ENCODE peak calls at places on chromosome 16, in four cellular contexts. Y is activated naive CD8-positive, alpha-beta T cell treated with anti-CD3 and anti-CD28 coated beads for 36 hours; W is HTR-8/SVneo; L is upper lobe of right lung. I is an unnamed sample.

GRCh38 chr16:11333696-11334095 is 11.6 kb upstream of the RMI2 start:
- DNase-seq in Y (no peak), W (no peak), L (no peak), I (no peak)

GRCh38 chr16:85535352-85536072 is 77.6 kb upstream of the GSE1 start:
- DNase-seq in Y (no peak), W (no peak), L (no peak), I (no peak)

GRCh38 chr16:51522902-51523301 is 371.8 kb upstream of the SALL1 start:
- DNase-seq in Y (no peak), W (no peak), L (no peak), I (no peak)

GRCh38 chr16:73060948-73061495 is 13.1 kb upstream of the ZFHX3 start:
- DNase-seq in Y (no peak), W (no peak), L (no peak), I (no peak)

GRCh38 chr16:20073203-20074088 is at the start of gene GPR139:
- DNase-seq in Y (no peak), W (no peak), L (no peak), I (no peak)

GRCh38 chr16:31421587-31421986 is 6.6 kb downstream of the COX6A2 start:
- DNase-seq in Y (peak; percentile 75), W (no peak), L (peak; percentile 21), I (no peak)

GRCh38 chr16:57146735-57147134 is 39.1 kb downstream of the PSME3IP1 start:
- DNase-seq in Y (no peak), W (no peak), L (no peak), I (no peak)

GRCh38 chr16:11530171-11530940 is 56.4 kb downstream of the LITAF start:
- DNase-seq in Y (no peak), W (no peak), L (no peak), I (no peak)

GRCh38 chr16:9256196-9256595 is 164.8 kb downstream of the HAPSTR1 start:
- DNase-seq in Y (peak; percentile 21), W (no peak), L (no peak), I (no peak)

GRCh38 chr16:31513126-31513525 is 4.9 kb upstream of the RUSF1 start:
- DNase-seq in Y (no peak), W (peak; percentile 43), L (no peak), I (peak; percentile 59)

GRCh38 chr16:13999071-13999894 is 71.8 kb upstream of the MRTFB start:
- DNase-seq in Y (no peak), W (no peak), L (no peak), I (no peak)

GRCh38 chr16:27945233-27945975 is 118.1 kb downstream of the GSG1L start:
- DNase-seq in Y (no peak), W (no peak), L (peak; percentile 41), I (no peak)

GRCh38 chr16:31899505-31899904 is 25.9 kb downstream of the ZNF267 start:
- DNase-seq in Y (no peak), W (no peak), L (no peak), I (no peak)

I was measured in astrocyte of the spinal cord.